ENCODE peak calls at places on chromosomes 2 and 18, in four cellular contexts. S is H1, C is IMR-90, R is GM12878. Q is an unnamed sample.

GRCh38 chr2:328761-329160 is 40.9 kb upstream of the ALKAL2 start:
- DNase-seq in S (no peak), R (no peak), C (no peak), Q (no peak)

GRCh38 chr2:216372761-216373291 is 543 bp upstream of the MARCHF4 start:
- DNase-seq in S (no peak), R (no peak), C (peak; percentile 93), Q (no peak)

GRCh38 chr18:46672062-46672970 is 15.3 kb upstream of the LOXHD1 start:
- DNase-seq in R (no peak), S (no peak), C (peak; percentile 7), Q (no peak)

GRCh38 chr2:136116111-136116812 is 1.7 kb downstream of the CXCR4 start:
- DNase-seq in C (no peak), R (no peak), S (no peak), Q (no peak)

GRCh38 chr2:239553376-239554000 is 152.7 kb upstream of the HDAC4 start:
- DNase-seq in C (no peak), R (no peak), S (no peak), Q (no peak)

GRCh38 chr2:12087671-12088380 is 341.4 kb downstream of the LPIN1 start:
- DNase-seq in R (no peak), C (peak; percentile 42), S (no peak), Q (no peak)

GRCh38 chr2:178152033-178152432 is 39.8 kb downstream of the RBM45 start:
- DNase-seq in R (no peak), C (peak; percentile 25), S (no peak), Q (no peak)

GRCh38 chr18:62611395-62612241 is 88.8 kb downstream of the ZCCHC2 start:
- DNase-seq in C (no peak), S (no peak), R (no peak), Q (peak; percentile 57)

GRCh38 chr2:120237491-120237902 is 14.3 kb upstream of the TMEM185B start:
- DNase-seq in S (no peak), R (no peak), C (peak; percentile 80), Q (peak; percentile 45)

GRCh38 chr2:105800036-105800755 is 55.5 kb downstream of the NCK2 start:
- DNase-seq in S (no peak), C (peak; percentile 34), R (no peak), Q (no peak)

GRCh38 chr2:148930046-148930775 is 55.2 kb downstream of the KIF5C start:
- DNase-seq in R (no peak), C (no peak), S (no peak), Q (no peak)

GRCh38 chr18:2573408-2573807 is 2.1 kb downstream of the NDC80 start:
- DNase-seq in S (no peak), C (no peak), R (no peak), Q (no peak)

GRCh38 chr2:151111599-151112278 is 149.9 kb downstream of the RBM43 start:
- DNase-seq in S (no peak), R (no peak), C (peak; percentile 93), Q (no peak)

GRCh38 chr2:36559221-36559942 is 38.6 kb downstream of the FEZ2 start:
- DNase-seq in S (no peak), C (no peak), R (no peak), Q (no peak)

GRCh38 chr2:217951521-217952247 is 51.1 kb downstream of the TNS1 start:
- DNase-seq in C (no peak), R (no peak), S (no peak), Q (no peak)

GRCh38 chr2:84906108-84906899 is 848 bp downstream of the TMSB10 start:
- DNase-seq in S (no peak), C (no peak), R (no peak), Q (peak; percentile 41)

GRCh38 chr18:63542069-63542468 is at the start of gene SERPINB12:
- DNase-seq in S (no peak), C (no peak), R (no peak), Q (no peak)

GRCh38 chr2:240569523-240569997 is 1.3 kb downstream of the RNPEPL1 start:
- DNase-seq in C (no peak), R (no peak), S (no peak), Q (no peak)

GRCh38 chr2:202261531-202261930 is 4.0 kb upstream of the NOP58 start:
- DNase-seq in S (no peak), R (no peak), C (peak; percentile 68), Q (no peak)

GRCh38 chr2:99624682-99625081 is 134.9 kb upstream of the REV1 start:
- DNase-seq in R (no peak), C (no peak), S (no peak), Q (no peak)

GRCh38 chr18:6543330-6543908 is 128.7 kb upstream of the L3MBTL4 start:
- DNase-seq in R (no peak), C (peak; percentile 55), S (no peak), Q (peak; percentile 25)

GRCh38 chr18:7624697-7625096 is 57.6 kb downstream of the PTPRM start:
- DNase-seq in R (no peak), C (no peak), S (no peak), Q (no peak)

GRCh38 chr18:7629416-7629815 is 62.3 kb downstream of the PTPRM start:
- DNase-seq in C (no peak), R (peak; percentile 1), S (no peak), Q (no peak)

GRCh38 chr18:7626175-7626921 is 59.2 kb downstream of the PTPRM start:
- DNase-seq in C (no peak), S (no peak), R (no peak), Q (no peak)

GRCh38 chr18:7623681-7624080 is 56.6 kb downstream of the PTPRM start:
- DNase-seq in C (no peak), R (no peak), S (no peak), Q (no peak)

DNA sequence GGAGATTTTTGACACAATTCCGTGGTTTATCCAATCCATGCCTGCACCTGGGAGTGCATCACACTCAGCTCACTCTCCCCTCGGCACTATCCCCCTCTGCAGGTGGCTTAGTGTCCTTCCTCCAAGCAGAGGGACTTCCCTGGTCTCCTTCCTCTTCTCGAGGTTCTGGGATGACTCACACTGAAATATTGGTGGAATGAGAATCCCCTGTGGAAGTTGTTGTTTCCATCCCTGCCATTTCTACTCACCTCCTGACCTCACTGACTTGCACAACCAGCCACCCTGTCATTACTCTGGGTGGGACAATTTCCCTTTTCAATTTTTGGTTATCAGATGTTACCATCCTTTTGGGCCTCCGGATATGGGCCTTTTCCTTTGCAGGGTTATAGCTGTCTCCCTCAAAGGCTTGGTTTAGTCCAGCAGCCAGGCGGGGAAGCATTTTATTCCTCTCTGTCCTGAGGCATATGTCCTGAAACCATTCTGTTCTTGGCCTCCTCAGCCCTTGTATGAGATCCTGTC is 59.9 kb downstream of the PTPRM start:
- DNase-seq in R (no peak), C (peak; percentile 80), S (no peak), Q (no peak)
- TF ChIP-seq CHD1 in R (no peak), C (no peak), S (no peak), Q (no peak)

DNA sequence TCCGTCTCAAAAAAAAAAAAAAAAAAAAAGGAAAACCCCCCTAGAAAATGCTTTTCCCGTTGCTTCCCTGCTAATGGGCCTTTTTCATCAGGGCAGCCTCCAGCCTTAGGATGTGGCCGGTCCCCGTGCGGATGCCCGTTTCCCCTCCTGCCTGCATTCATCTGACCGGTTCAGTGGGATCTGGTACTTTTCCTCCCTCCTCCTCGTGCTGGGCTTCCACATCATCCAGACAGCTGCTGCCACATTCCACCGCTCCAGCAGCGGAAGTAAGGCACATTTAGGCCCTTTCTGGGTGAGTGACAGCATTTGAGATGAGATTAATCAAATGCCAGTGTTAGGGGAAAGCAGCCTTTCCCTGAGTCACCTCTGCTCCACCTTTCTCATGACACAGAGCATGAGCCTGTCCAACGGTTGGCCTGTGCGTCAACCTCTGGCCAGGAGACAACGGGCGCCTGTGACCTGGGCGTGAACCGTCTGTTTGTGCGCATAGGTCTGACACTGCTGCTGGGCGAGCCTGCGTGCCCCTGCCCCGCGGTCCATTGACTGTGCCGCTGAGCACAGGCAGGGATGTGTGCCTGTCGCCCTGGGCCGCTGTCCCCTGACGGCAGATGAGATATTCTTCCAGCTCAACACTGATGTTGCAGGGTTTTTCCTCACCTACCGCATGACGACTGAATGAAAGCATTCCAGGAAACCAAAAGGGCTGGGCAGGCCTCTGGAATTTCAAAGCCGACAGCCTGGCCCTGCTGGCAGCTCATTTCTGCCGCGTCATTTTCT is 174.0 kb downstream of the TGIF1 start:
- DNase-seq in R (no peak), S (no peak), C (peak; percentile 98), Q (peak; percentile 83)
- TF ChIP-seq CHD1 in R (no peak), S (no peak), C (peak; percentile 92), Q (no peak)

DNA sequence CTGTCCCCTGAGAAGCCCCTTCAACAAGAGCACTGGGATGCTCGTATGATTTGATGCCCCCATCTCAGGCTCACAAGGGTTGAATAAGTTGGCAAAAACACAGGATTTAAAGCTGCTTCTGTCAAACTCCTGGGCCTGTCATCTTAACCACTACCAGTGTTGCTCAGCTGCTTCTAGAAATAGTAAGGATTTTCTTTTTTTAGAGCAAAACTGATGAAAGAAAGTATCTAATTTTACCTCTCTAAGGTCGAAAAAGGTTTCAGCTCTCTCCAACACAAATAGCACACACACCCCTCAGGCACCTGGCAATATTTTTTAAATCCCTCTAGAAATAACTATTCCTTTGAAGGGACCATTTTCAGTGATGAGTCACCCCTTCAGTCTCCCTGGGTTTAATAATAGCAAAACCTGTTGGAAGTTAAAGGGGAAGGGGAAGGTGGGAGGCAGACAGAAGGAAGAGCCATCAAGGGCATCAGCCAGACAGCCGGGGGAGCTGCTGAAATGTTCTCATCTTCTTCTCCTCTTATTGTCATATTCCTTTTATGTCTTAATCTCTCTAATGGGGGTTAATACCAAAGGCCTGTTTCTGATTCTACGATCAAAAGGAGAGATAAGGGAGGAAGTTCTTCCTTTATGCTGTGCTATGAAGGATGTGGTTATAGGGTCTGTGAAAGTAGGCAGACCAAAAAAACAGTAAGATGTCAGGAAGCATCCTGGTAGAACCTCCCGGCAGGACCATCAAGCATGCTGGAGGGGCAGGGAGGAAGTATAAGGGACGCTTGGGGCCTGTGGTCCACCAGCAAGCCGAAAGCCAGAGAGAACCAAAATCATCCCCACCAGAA is 31.9 kb upstream of the SLC35G4 start:
- DNase-seq in S (no peak), C (no peak), R (no peak), Q (no peak)
- TF ChIP-seq CHD1 in S (no peak), C (no peak), R (no peak), Q (no peak)

GRCh38 chr18:3885209-3885792 is 435.3 kb downstream of the TGIF1 start:
- DNase-seq in S (no peak), C (no peak), R (no peak), Q (peak; percentile 67)

GRCh38 chr18:3889121-3889520 is 439.1 kb downstream of the TGIF1 start:
- DNase-seq in S (no peak), R (no peak), C (peak; percentile 15), Q (no peak)

GRCh38 chr18:3891245-3891644 is 441.3 kb downstream of the TGIF1 start:
- DNase-seq in C (no peak), R (no peak), S (no peak), Q (no peak)

GRCh38 chr18:3889803-3890202 is 439.8 kb downstream of the TGIF1 start:
- DNase-seq in S (no peak), R (no peak), C (peak; percentile 78), Q (no peak)

DNA sequence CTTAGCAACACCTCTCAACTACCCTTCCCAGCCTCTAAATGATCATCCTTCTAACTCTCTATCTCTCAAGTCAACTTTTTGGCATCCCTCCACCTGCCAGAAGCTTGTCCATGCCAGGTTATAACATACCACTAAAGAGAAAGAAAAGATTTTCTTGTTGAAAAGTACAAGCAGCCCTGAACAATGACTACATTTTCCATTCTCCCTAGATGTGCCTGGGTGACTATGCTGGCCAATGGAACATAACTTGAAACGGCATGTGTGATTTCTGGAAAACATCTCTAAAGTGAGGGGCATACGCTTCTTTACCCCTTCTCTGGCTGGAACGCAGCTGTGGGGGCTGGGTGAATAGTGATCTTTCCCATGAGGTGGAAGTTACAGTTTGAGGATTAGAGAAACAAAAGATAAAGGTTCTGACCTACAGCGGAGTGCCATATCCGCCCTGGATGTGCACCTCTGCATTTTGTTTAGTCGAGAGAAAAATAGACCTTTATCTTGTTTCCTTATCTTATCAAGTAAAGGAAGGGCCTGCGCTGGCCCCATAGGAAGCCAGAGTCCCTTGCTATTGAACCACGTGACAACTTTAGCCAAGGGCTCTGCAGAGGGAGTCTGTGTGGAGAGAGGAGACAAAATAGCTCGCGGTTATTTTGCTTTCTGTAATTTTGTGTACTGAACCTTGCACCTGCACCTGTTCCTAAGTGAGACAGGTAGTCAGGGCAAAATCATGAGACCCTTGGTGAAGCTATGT is 436.8 kb downstream of the TGIF1 start:
- DNase-seq in S (no peak), R (no peak), C (no peak), Q (no peak)
- TF ChIP-seq CHD1 in S (no peak), R (no peak), C (no peak), Q (no peak)